ENCODE peak calls at places on chromosomes 3 and 15, in eight cellular contexts. One of them, this sample, is unnamed.

GRCh38 chr3:85930718-85931117 is 971.9 kb downstream of the CADM2 start:
- DNase-seq in A549: no peak
- DNase-seq in cardiac muscle cell: no peak
- DNase-seq in osteocyte: no peak
- DNase-seq in stomach: no peak
- DNase-seq in fibroblast of the aortic adventitia: no peak
- DNase-seq in body of pancreas: no peak
- DNase-seq in GM13977: no peak
- DNase-seq in this sample: no peak

GRCh38 chr3:194870394-194871110 is 184.9 kb downstream of the FAM43A start:
- DNase-seq in A549: no peak
- DNase-seq in cardiac muscle cell: peak
- DNase-seq in osteocyte: no peak
- DNase-seq in stomach: no peak
- DNase-seq in fibroblast of the aortic adventitia: peak
- DNase-seq in body of pancreas: no peak
- DNase-seq in GM13977: no peak
- DNase-seq in this sample: no peak

GRCh38 chr3:172561894-172562664 is 38.8 kb upstream of the TNFSF10 start:
- DNase-seq in A549: no peak
- DNase-seq in cardiac muscle cell: no peak
- DNase-seq in osteocyte: no peak
- DNase-seq in stomach: no peak
- DNase-seq in fibroblast of the aortic adventitia: no peak
- DNase-seq in body of pancreas: no peak
- DNase-seq in GM13977: no peak
- DNase-seq in this sample: no peak

GRCh38 chr3:122260206-122260605 is 64.8 kb upstream of the CSTA start:
- DNase-seq in A549: no peak
- DNase-seq in cardiac muscle cell: no peak
- DNase-seq in osteocyte: no peak
- DNase-seq in stomach: no peak
- DNase-seq in fibroblast of the aortic adventitia: no peak
- DNase-seq in body of pancreas: no peak
- DNase-seq in GM13977: no peak
- DNase-seq in this sample: no peak

GRCh38 chr15:63392355-63393009 is 10.8 kb upstream of the CA12 start:
- DNase-seq in A549: no peak
- DNase-seq in cardiac muscle cell: no peak
- DNase-seq in osteocyte: no peak
- DNase-seq in stomach: no peak
- DNase-seq in fibroblast of the aortic adventitia: no peak
- DNase-seq in body of pancreas: no peak
- DNase-seq in GM13977: no peak
- DNase-seq in this sample: no peak

GRCh38 chr3:19183572-19183971 is 35.3 kb downstream of the KCNH8 start:
- DNase-seq in A549: no peak
- DNase-seq in cardiac muscle cell: no peak
- DNase-seq in osteocyte: no peak
- DNase-seq in stomach: no peak
- DNase-seq in fibroblast of the aortic adventitia: no peak
- DNase-seq in body of pancreas: no peak
- DNase-seq in GM13977: no peak
- DNase-seq in this sample: no peak

GRCh38 chr3:58411036-58411435 is 22.6 kb downstream of the PDHB start:
- DNase-seq in A549: no peak
- DNase-seq in cardiac muscle cell: no peak
- DNase-seq in osteocyte: no peak
- DNase-seq in stomach: no peak
- DNase-seq in fibroblast of the aortic adventitia: no peak
- DNase-seq in body of pancreas: no peak
- DNase-seq in GM13977: no peak
- DNase-seq in this sample: no peak

GRCh38 chr3:182438398-182438797 is 354.9 kb upstream of the ATP11B start:
- DNase-seq in A549: no peak
- DNase-seq in cardiac muscle cell: no peak
- DNase-seq in osteocyte: no peak
- DNase-seq in stomach: no peak
- DNase-seq in fibroblast of the aortic adventitia: no peak
- DNase-seq in body of pancreas: no peak
- DNase-seq in GM13977: no peak
- DNase-seq in this sample: no peak

GRCh38 chr3:59510576-59510975 is 460.8 kb upstream of the CFAP20DC start:
- DNase-seq in A549: no peak
- DNase-seq in cardiac muscle cell: no peak
- DNase-seq in osteocyte: no peak
- DNase-seq in stomach: no peak
- DNase-seq in fibroblast of the aortic adventitia: peak
- DNase-seq in body of pancreas: no peak
- DNase-seq in GM13977: no peak
- DNase-seq in this sample: no peak

GRCh38 chr15:62770752-62771151 is 271.8 kb upstream of the TPM1 start:
- DNase-seq in A549: no peak
- DNase-seq in cardiac muscle cell: peak
- DNase-seq in osteocyte: no peak
- DNase-seq in stomach: no peak
- DNase-seq in fibroblast of the aortic adventitia: peak
- DNase-seq in body of pancreas: no peak
- DNase-seq in GM13977: no peak
- DNase-seq in this sample: no peak

GRCh38 chr3:14601692-14602005 is 49.9 kb upstream of the CCDC174 start:
- DNase-seq in A549: no peak
- DNase-seq in cardiac muscle cell: no peak
- DNase-seq in osteocyte: no peak
- DNase-seq in stomach: no peak
- DNase-seq in fibroblast of the aortic adventitia: no peak
- DNase-seq in body of pancreas: no peak
- DNase-seq in GM13977: no peak
- DNase-seq in this sample: no peak

GRCh38 chr3:160804762-160805161 is 48.7 kb downstream of the PPM1L start:
- DNase-seq in A549: no peak
- DNase-seq in cardiac muscle cell: peak
- DNase-seq in osteocyte: no peak
- DNase-seq in stomach: peak
- DNase-seq in fibroblast of the aortic adventitia: no peak
- DNase-seq in body of pancreas: peak
- DNase-seq in GM13977: no peak
- DNase-seq in this sample: peak

GRCh38 chr15:45948226-45948625 is 313.4 kb downstream of the SQOR start:
- DNase-seq in A549: no peak
- DNase-seq in cardiac muscle cell: no peak
- DNase-seq in osteocyte: no peak
- DNase-seq in stomach: no peak
- DNase-seq in fibroblast of the aortic adventitia: no peak
- DNase-seq in body of pancreas: no peak
- DNase-seq in GM13977: no peak
- DNase-seq in this sample: no peak

GRCh38 chr15:76935620-76936019 is 4.1 kb downstream of the RCN2 start:
- DNase-seq in A549: no peak
- DNase-seq in cardiac muscle cell: no peak
- DNase-seq in osteocyte: no peak
- DNase-seq in stomach: no peak
- DNase-seq in fibroblast of the aortic adventitia: no peak
- DNase-seq in body of pancreas: no peak
- DNase-seq in GM13977: peak
- DNase-seq in this sample: no peak

GRCh38 chr3:79551325-79551892 is 216.4 kb downstream of the ROBO1 start:
- DNase-seq in A549: no peak
- DNase-seq in cardiac muscle cell: no peak
- DNase-seq in osteocyte: no peak
- DNase-seq in stomach: no peak
- DNase-seq in fibroblast of the aortic adventitia: no peak
- DNase-seq in body of pancreas: no peak
- DNase-seq in GM13977: no peak
- DNase-seq in this sample: no peak

GRCh38 chr3:135633078-135633477 is 332.4 kb upstream of the PPP2R3A start:
- DNase-seq in A549: no peak
- DNase-seq in cardiac muscle cell: no peak
- DNase-seq in osteocyte: no peak
- DNase-seq in stomach: no peak
- DNase-seq in fibroblast of the aortic adventitia: no peak
- DNase-seq in body of pancreas: no peak
- DNase-seq in GM13977: no peak
- DNase-seq in this sample: no peak

GRCh38 chr15:52255008-52255407 is 40.6 kb downstream of the MYO5C start:
- DNase-seq in A549: no peak
- DNase-seq in cardiac muscle cell: peak
- DNase-seq in osteocyte: no peak
- DNase-seq in stomach: no peak
- DNase-seq in fibroblast of the aortic adventitia: peak
- DNase-seq in body of pancreas: no peak
- DNase-seq in GM13977: no peak
- DNase-seq in this sample: no peak

GRCh38 chr15:77118787-77119410 is 48.0 kb upstream of the TSPAN3 start:
- DNase-seq in A549: peak
- DNase-seq in cardiac muscle cell: peak
- DNase-seq in osteocyte: no peak
- DNase-seq in stomach: peak
- DNase-seq in fibroblast of the aortic adventitia: peak
- DNase-seq in body of pancreas: peak
- DNase-seq in GM13977: peak
- DNase-seq in this sample: no peak

GRCh38 chr3:101902041-101902440 is 52.7 kb downstream of the NFKBIZ start:
- DNase-seq in A549: peak
- DNase-seq in cardiac muscle cell: peak
- DNase-seq in osteocyte: no peak
- DNase-seq in stomach: no peak
- DNase-seq in fibroblast of the aortic adventitia: peak
- DNase-seq in body of pancreas: no peak
- DNase-seq in GM13977: no peak
- DNase-seq in this sample: no peak

GRCh38 chr15:87871130-87871737 is 385.3 kb downstream of the NTRK3 start:
- DNase-seq in A549: no peak
- DNase-seq in cardiac muscle cell: peak
- DNase-seq in osteocyte: no peak
- DNase-seq in stomach: no peak
- DNase-seq in fibroblast of the aortic adventitia: peak
- DNase-seq in body of pancreas: no peak
- DNase-seq in GM13977: no peak
- DNase-seq in this sample: no peak

GRCh38 chr3:158765518-158766205 is 33.4 kb upstream of the RARRES1 start:
- DNase-seq in A549: no peak
- DNase-seq in cardiac muscle cell: peak
- DNase-seq in osteocyte: no peak
- DNase-seq in stomach: no peak
- DNase-seq in fibroblast of the aortic adventitia: no peak
- DNase-seq in body of pancreas: no peak
- DNase-seq in GM13977: no peak
- DNase-seq in this sample: no peak

GRCh38 chr3:197866035-197866434 is 75.0 kb downstream of the LRCH3 start:
- DNase-seq in A549: no peak
- DNase-seq in cardiac muscle cell: no peak
- DNase-seq in osteocyte: no peak
- DNase-seq in stomach: no peak
- DNase-seq in fibroblast of the aortic adventitia: no peak
- DNase-seq in body of pancreas: no peak
- DNase-seq in GM13977: no peak
- DNase-seq in this sample: no peak

GRCh38 chr3:70006089-70006488 is 6.6 kb downstream of the SAMMSON start:
- DNase-seq in A549: no peak
- DNase-seq in cardiac muscle cell: peak
- DNase-seq in osteocyte: no peak
- DNase-seq in stomach: no peak
- DNase-seq in fibroblast of the aortic adventitia: no peak
- DNase-seq in body of pancreas: no peak
- DNase-seq in GM13977: no peak
- DNase-seq in this sample: no peak

GRCh38 chr3:54837964-54838363 is 89.9 kb downstream of the LRTM1 start:
- DNase-seq in A549: no peak
- DNase-seq in cardiac muscle cell: peak
- DNase-seq in osteocyte: no peak
- DNase-seq in stomach: no peak
- DNase-seq in fibroblast of the aortic adventitia: peak
- DNase-seq in body of pancreas: no peak
- DNase-seq in GM13977: no peak
- DNase-seq in this sample: no peak
- TF ChIP-seq CTCF in A549: no peak
- TF ChIP-seq CTCF in cardiac muscle cell: peak
- TF ChIP-seq CTCF in osteocyte: peak
- TF ChIP-seq CTCF in stomach: no peak
- TF ChIP-seq CTCF in fibroblast of the aortic adventitia: no peak
- TF ChIP-seq CTCF in body of pancreas: no peak
- TF ChIP-seq CTCF in GM13977: no peak
- TF ChIP-seq CTCF in this sample: no peak

DNA sequence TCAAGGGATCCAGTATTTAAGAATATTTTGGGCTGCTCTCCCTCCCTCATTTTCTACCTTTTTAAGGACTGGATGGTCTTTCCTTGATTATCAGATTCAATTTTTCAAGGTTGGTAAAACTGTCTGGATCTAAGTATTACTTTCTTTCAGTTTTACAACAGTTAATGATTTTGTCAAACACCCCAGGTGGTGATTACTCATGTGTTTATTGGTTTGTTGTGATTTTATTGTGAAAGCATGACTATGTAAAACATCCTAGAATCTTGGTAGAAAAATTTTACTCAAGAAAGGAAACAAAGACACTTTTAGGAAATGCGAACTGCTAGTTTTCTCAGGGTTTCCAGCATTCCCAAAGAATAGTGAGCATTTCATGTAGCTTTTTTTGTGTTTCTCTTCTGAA is 7.3 kb downstream of the GTF2E1 start:
- DNase-seq in A549: no peak
- DNase-seq in cardiac muscle cell: no peak
- DNase-seq in osteocyte: no peak
- DNase-seq in stomach: no peak
- DNase-seq in fibroblast of the aortic adventitia: no peak
- DNase-seq in body of pancreas: no peak
- DNase-seq in GM13977: no peak
- DNase-seq in this sample: no peak
- TF ChIP-seq CTCF in A549: no peak
- TF ChIP-seq CTCF in cardiac muscle cell: no peak
- TF ChIP-seq CTCF in osteocyte: no peak
- TF ChIP-seq CTCF in stomach: no peak
- TF ChIP-seq CTCF in fibroblast of the aortic adventitia: no peak
- TF ChIP-seq CTCF in body of pancreas: no peak
- TF ChIP-seq CTCF in GM13977: no peak
- TF ChIP-seq CTCF in this sample: no peak

DNA sequence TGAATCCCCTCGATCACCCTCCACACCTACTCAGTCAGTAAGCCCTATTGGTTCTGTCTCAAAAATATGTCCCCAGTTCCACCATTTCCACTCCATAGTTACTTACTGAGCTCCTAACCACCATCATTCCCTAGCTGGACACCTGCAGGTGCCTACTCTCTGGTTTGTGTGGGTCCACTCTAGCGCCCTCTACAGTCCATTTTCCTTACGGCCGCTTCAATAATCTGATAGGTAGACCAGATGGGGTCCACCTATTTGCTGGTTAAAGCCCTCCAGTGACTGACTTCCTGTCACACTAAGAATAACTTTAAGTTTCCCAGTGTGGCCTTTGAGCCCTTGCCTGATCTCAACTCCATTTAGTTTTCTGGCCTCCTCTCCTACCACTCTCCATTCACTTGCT is 5.0 kb downstream of the GXYLT2 start:
- DNase-seq in A549: no peak
- DNase-seq in cardiac muscle cell: peak
- DNase-seq in osteocyte: no peak
- DNase-seq in stomach: no peak
- DNase-seq in fibroblast of the aortic adventitia: peak
- DNase-seq in body of pancreas: no peak
- DNase-seq in GM13977: no peak
- DNase-seq in this sample: no peak
- TF ChIP-seq CTCF in A549: peak
- TF ChIP-seq CTCF in cardiac muscle cell: peak
- TF ChIP-seq CTCF in osteocyte: peak
- TF ChIP-seq CTCF in stomach: no peak
- TF ChIP-seq CTCF in fibroblast of the aortic adventitia: peak
- TF ChIP-seq CTCF in body of pancreas: no peak
- TF ChIP-seq CTCF in GM13977: peak
- TF ChIP-seq CTCF in this sample: no peak

GRCh38 chr3:114207768-114208167 is 28.9 kb upstream of the DRD3 start:
- DNase-seq in A549: no peak
- DNase-seq in cardiac muscle cell: no peak
- DNase-seq in osteocyte: no peak
- DNase-seq in stomach: no peak
- DNase-seq in fibroblast of the aortic adventitia: no peak
- DNase-seq in body of pancreas: no peak
- DNase-seq in GM13977: no peak
- DNase-seq in this sample: no peak
- TF ChIP-seq CTCF in A549: no peak
- TF ChIP-seq CTCF in cardiac muscle cell: no peak
- TF ChIP-seq CTCF in osteocyte: no peak
- TF ChIP-seq CTCF in stomach: no peak
- TF ChIP-seq CTCF in fibroblast of the aortic adventitia: no peak
- TF ChIP-seq CTCF in body of pancreas: no peak
- TF ChIP-seq CTCF in GM13977: no peak
- TF ChIP-seq CTCF in this sample: no peak